ENCODE peak calls at places on chromosomes 2 and 18, in six cellular contexts. C, I, A, E, U and D are unnamed samples.

GRCh38 chr18:3360211-3360610 is 89.8 kb upstream of the TGIF1 start:
- DNase-seq in A (peak), E (no peak), I (no peak), U (no peak), C (no peak), D (no peak)

GRCh38 chr2:189854956-189855355 is 70.7 kb downstream of the PMS1 start:
- DNase-seq in C (peak), I (no peak), U (no peak), E (no peak), A (no peak), D (no peak)

GRCh38 chr2:102848366-102848839 is 86.6 kb downstream of the TMEM182 start:
- DNase-seq in I (peak), C (peak), U (no peak), E (peak), A (peak), D (peak)

GRCh38 chr18:6009751-6010150 is 114.4 kb upstream of the TMEM200C start:
- DNase-seq in E (no peak), I (no peak), A (no peak), C (peak), U (no peak), D (no peak)

GRCh38 chr2:53829252-53829651 is 30.5 kb downstream of the GPR75 start:
- DNase-seq in I (no peak), C (no peak), U (no peak), E (no peak), A (peak), D (no peak)

GRCh38 chr2:146602383-146602782 is 1242.4 kb upstream of the ACVR2A start:
- DNase-seq in A (no peak), U (no peak), I (no peak), E (no peak), C (peak), D (no peak)

GRCh38 chr2:69272803-69273471 is 114.1 kb downstream of the GFPT1 start:
- DNase-seq in E (no peak), A (peak), I (no peak), U (no peak), C (peak), D (no peak)

GRCh38 chr2:100643906-100644501 is 81.2 kb downstream of the PDCL3 start:
- DNase-seq in U (no peak), E (no peak), C (no peak), A (no peak), I (no peak), D (no peak)

GRCh38 chr2:224843141-224843540 is 127.0 kb upstream of the CCDC195 start:
- DNase-seq in E (no peak), I (no peak), A (no peak), C (peak), U (no peak), D (no peak)

GRCh38 chr2:186641807-186642321 is 52.0 kb upstream of the FAM171B start:
- DNase-seq in I (peak), E (peak), C (peak), A (peak), U (peak), D (peak)

GRCh38 chr2:197934262-197934925 is 130.0 kb downstream of the PLCL1 start:
- DNase-seq in E (no peak), I (no peak), U (no peak), A (no peak), C (no peak), D (no peak)

GRCh38 chr2:223600056-223600455 is 2.1 kb downstream of the SCG2 start:
- DNase-seq in E (no peak), U (no peak), A (no peak), I (no peak), C (peak), D (no peak)

GRCh38 chr2:159225025-159226016 is 61.2 kb downstream of the WDSUB1 start:
- DNase-seq in E (no peak), U (no peak), A (no peak), C (no peak), I (no peak), D (no peak)

GRCh38 chr2:16045653-16046352 is 105.5 kb downstream of the MYCN start:
- DNase-seq in I (no peak), U (no peak), C (no peak), A (no peak), E (no peak), D (no peak)

GRCh38 chr2:173568054-173568453 is 213.4 kb downstream of the CDCA7 start:
- DNase-seq in A (peak), E (peak), U (no peak), C (no peak), I (no peak), D (peak)

GRCh38 chr2:54666741-54667639 is 56.5 kb upstream of the EML6 start:
- DNase-seq in U (no peak), A (peak), E (no peak), C (peak), I (no peak), D (no peak)

GRCh38 chr2:54724560-54725342 is 1.3 kb downstream of the EML6 start:
- DNase-seq in I (peak), A (no peak), U (no peak), E (no peak), C (no peak), D (peak)

GRCh38 chr18:27500531-27500930 is 315.4 kb upstream of the CHST9 start:
- DNase-seq in E (no peak), I (no peak), U (no peak), A (no peak), C (no peak), D (no peak)

GRCh38 chr2:108633379-108633778 is 85.9 kb upstream of the RANBP2 start:
- DNase-seq in U (no peak), C (no peak), A (no peak), I (no peak), E (no peak), D (no peak)

GRCh38 chr2:108632748-108633147 is 86.5 kb upstream of the RANBP2 start:
- DNase-seq in I (no peak), E (no peak), A (no peak), U (no peak), C (no peak), D (no peak)

GRCh38 chr2:108637304-108637669 is 82.0 kb upstream of the RANBP2 start:
- DNase-seq in A (peak), E (peak), I (no peak), C (peak), U (peak), D (no peak)

GRCh38 chr2:108634591-108635160 is 84.6 kb upstream of the RANBP2 start:
- DNase-seq in I (no peak), A (no peak), C (no peak), E (no peak), U (no peak), D (no peak)

GRCh38 chr2:108635630-108636354 is 83.5 kb upstream of the RANBP2 start:
- DNase-seq in E (no peak), A (no peak), U (no peak), C (no peak), I (no peak), D (no peak)
- TF ChIP-seq BHLHE40 in E (no peak), A (no peak), U (no peak), C (no peak), I (no peak), D (no peak)

GRCh38 chr2:70461981-70462876 is 91.4 kb downstream of the TGFA start:
- DNase-seq in E (no peak), I (no peak), C (no peak), U (no peak), A (no peak), D (no peak)
- TF ChIP-seq BHLHE40 in E (no peak), I (no peak), C (no peak), U (no peak), A (no peak), D (no peak)

GRCh38 chr18:76338619-76339245 is 156.3 kb downstream of the ZNF516 start:
- DNase-seq in A (no peak), C (no peak), I (no peak), E (no peak), U (no peak), D (no peak)
- TF ChIP-seq BHLHE40 in A (no peak), C (no peak), I (no peak), E (no peak), U (no peak), D (no peak)

GRCh38 chr18:76505611-76506010 is 10.6 kb upstream of the ZNF516 start:
- DNase-seq in C (no peak), A (no peak), I (no peak), U (no peak), E (no peak), D (no peak)
- TF ChIP-seq BHLHE40 in C (no peak), A (no peak), I (no peak), U (no peak), E (no peak), D (no peak)

DNA sequence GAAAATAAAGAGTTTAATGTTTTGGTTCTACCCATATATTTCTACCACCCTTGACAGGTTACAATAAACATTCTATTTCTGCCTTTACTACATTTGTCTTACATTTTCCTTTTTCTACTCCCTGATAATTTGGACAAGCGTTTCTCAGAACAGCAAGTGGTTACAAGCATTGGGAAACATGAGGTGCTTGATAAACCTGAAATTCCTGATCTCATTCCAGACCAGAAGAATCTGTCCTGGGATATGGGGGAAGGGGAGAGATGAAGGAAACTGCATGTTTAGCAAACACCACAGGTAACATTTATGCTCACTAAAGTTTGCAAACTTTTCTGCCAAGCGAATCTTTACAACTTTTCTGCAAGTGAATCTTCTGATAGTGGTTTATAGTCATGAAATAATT is 28.3 kb upstream of the DSC1 start:
- DNase-seq in U (no peak), E (no peak), I (no peak), C (no peak), A (no peak), D (no peak)
- TF ChIP-seq BHLHE40 in U (no peak), E (no peak), I (no peak), C (no peak), A (no peak), D (no peak)